ENCODE peak calls at places on chromosomes 13 and 19, in nine cellular contexts. A is DMS 273 treated with DMSO at 0.1 percent for 48 hours; U is GM20000; I is C1 segment of cervical spinal cord; O is NCI-H1930; D is T-helper 17 cell; R is HuH-7; J is transverse colon; F is stimulated activated CD8-positive, alpha-beta memory T cell treated with anti-CD3 and anti-CD28 coated beads, Interleukin-4, amount 100 ng/mL, for 1 hour. T is an unnamed sample.
A peak's percentile ranks its signal among the peaks of the same experiment; 100 is the strongest.

GRCh38 chr19:43574424-43575155 is 737 bp downstream of the XRCC1 start:
- DNase-seq in U (no peak), I (no peak), D (no peak), F (no peak), A (no peak), O (no peak), R (no peak), J (no peak), T (no peak)

GRCh38 chr19:17340871-17341357 is 3.6 kb downstream of the GTPBP3 start:
- DNase-seq in U (no peak), J (no peak), I (no peak), F (no peak), R (no peak), O (no peak), A (no peak), D (no peak), T (no peak)

GRCh38 chr19:38213911-38214625 is 10.0 kb downstream of the DPF1 start:
- DNase-seq in O (no peak), D (peak; percentile 36), I (no peak), J (no peak), U (peak; percentile 59), R (no peak), A (no peak), F (peak; percentile 17), T (no peak)

GRCh38 chr13:101455863-101456262 is 3.4 kb downstream of the ITGBL1 start:
- DNase-seq in F (no peak), U (no peak), J (no peak), R (no peak), I (no peak), A (no peak), D (no peak), O (no peak), T (no peak)

GRCh38 chr13:60448907-60449510 is 52.0 kb downstream of the TDRD3 start:
- DNase-seq in D (no peak), F (no peak), I (no peak), O (peak; percentile 8), A (no peak), R (peak; percentile 5), J (no peak), U (peak; percentile 24), T (no peak)

GRCh38 chr19:30373593-30373992 is 1.4 kb downstream of the ZNF536 start:
- DNase-seq in O (no peak), J (no peak), A (no peak), F (no peak), R (no peak), D (no peak), I (no peak), U (no peak), T (no peak)

GRCh38 chr19:39671739-39672363 is 16.1 kb downstream of the LGALS16 start:
- DNase-seq in J (no peak), A (peak; percentile 34), I (no peak), D (no peak), U (peak; percentile 58), O (peak; percentile 68), R (peak; percentile 37), F (no peak), T (no peak)

GRCh38 chr13:33859691-33860303 is 41.8 kb downstream of the RFC3 start:
- DNase-seq in O (no peak), R (no peak), I (no peak), A (no peak), F (no peak), D (no peak), U (no peak), J (no peak), T (no peak)

T was measured in progenitor cell of endocrine pancreas.